ENCODE peak calls at places on chromosomes 6 and 20, in four cellular contexts. C, D, I and G are unnamed samples.

GRCh38 chr6:40877362-40877761 is 161.7 kb downstream of the UNC5CL start:
- DNase-seq in D (no peak), I (no peak), C (no peak), G (no peak)

GRCh38 chr6:15132854-15133670 is 112.8 kb upstream of the JARID2 start:
- DNase-seq in I (peak), D (no peak), C (no peak), G (peak)

GRCh38 chr6:116572162-116572561 is 858 bp downstream of the RWDD1 start:
- DNase-seq in I (no peak), D (peak), C (no peak), G (no peak)

GRCh38 chr20:20594171-20594530 is 118.3 kb downstream of the RALGAPA2 start:
- DNase-seq in I (no peak), D (no peak), C (no peak), G (no peak)

GRCh38 chr6:46035242-46035641 is 19.6 kb upstream of the CLIC5 start:
- DNase-seq in I (no peak), D (no peak), C (no peak), G (no peak)

GRCh38 chr6:52286798-52287432 is 2.4 kb upstream of the MCM3 start:
- DNase-seq in C (peak), I (peak), D (peak), G (no peak)

GRCh38 chr20:35637266-35637665 is 21.6 kb downstream of the SPAG4 start:
- DNase-seq in D (no peak), I (no peak), C (no peak), G (no peak)

GRCh38 chr20:24662286-24662685 is 192.9 kb downstream of the SYNDIG1 start:
- DNase-seq in I (no peak), D (no peak), C (no peak), G (no peak)

GRCh38 chr6:137223370-137224131 is 4.4 kb upstream of the IFNGR1 start:
- DNase-seq in D (no peak), C (no peak), I (no peak), G (no peak)

GRCh38 chr20:10812738-10813327 is 139.0 kb upstream of the JAG1 start:
- DNase-seq in D (no peak), C (no peak), I (no peak), G (no peak)

GRCh38 chr6:44256291-44257006 is 879 bp downstream of the SLC35B2 start:
- DNase-seq in I (no peak), D (peak), C (no peak), G (no peak)

GRCh38 chr20:15411781-15412180 is 1074.4 kb upstream of the FLRT3 start:
- DNase-seq in D (no peak), I (no peak), C (no peak), G (no peak)

GRCh38 chr6:96621983-96622382 is 59.1 kb downstream of the FHL5 start:
- DNase-seq in D (no peak), C (no peak), I (no peak), G (no peak)

GRCh38 chr6:6943411-6943810 is 164.3 kb upstream of the RREB1 start:
- DNase-seq in C (no peak), D (no peak), I (no peak), G (no peak)

GRCh38 chr20:53079883-53080282 is 107.7 kb downstream of the TSHZ2 start:
- DNase-seq in C (no peak), I (no peak), D (no peak), G (no peak)

GRCh38 chr6:158322724-158323560 is 10.7 kb downstream of the TULP4 start:
- DNase-seq in D (no peak), C (no peak), I (peak), G (peak)

GRCh38 chr6:119608994-119609393 is 259.4 kb upstream of the MAN1A1 start:
- DNase-seq in C (no peak), D (no peak), I (no peak), G (no peak)

GRCh38 chr6:75830959-75831885 is 82.2 kb downstream of the MYO6 start:
- DNase-seq in D (no peak), C (no peak), I (peak), G (no peak)

GRCh38 chr20:51651921-51652549 is 109.5 kb upstream of the NFATC2 start:
- DNase-seq in I (no peak), D (no peak), C (no peak), G (no peak)

GRCh38 chr6:73079611-73079955 is 145.7 kb downstream of the KHDC1L start:
- DNase-seq in I (peak), D (no peak), C (no peak), G (no peak)

GRCh38 chr6:2733324-2733723 is 17.4 kb downstream of the MYLK4 start:
- DNase-seq in C (peak), I (no peak), D (peak), G (no peak)

GRCh38 chr20:58718729-58719128 is 26.1 kb downstream of the NPEPL1 start:
- DNase-seq in C (no peak), D (no peak), I (no peak), G (no peak)

GRCh38 chr20:19223640-19224039 is 11.2 kb downstream of the SLC24A3 start:
- DNase-seq in D (no peak), C (no peak), I (no peak), G (no peak)

GRCh38 chr6:30743099-30744053 is 889 bp upstream of the FLOT1 start:
- DNase-seq in D (peak), I (no peak), C (peak), G (no peak)

GRCh38 chr6:106894978-106895702 is 79.4 kb downstream of the CD24 start:
- DNase-seq in D (no peak), C (no peak), I (peak), G (no peak)

GRCh38 chr6:140636698-140637402 is 1262.4 kb upstream of the CITED2 start:
- DNase-seq in I (no peak), C (no peak), D (no peak), G (no peak)

GRCh38 chr20:34318609-34319443 is 15.7 kb upstream of the AHCY start:
- DNase-seq in I (no peak), D (no peak), C (no peak), G (no peak)

GRCh38 chr6:20211941-20212391 is 303 bp downstream of the MBOAT1 start:
- DNase-seq in D (peak), I (no peak), C (peak), G (no peak)

GRCh38 chr6:158991017-158991723 is 8.8 kb downstream of the RSPH3 start:
- DNase-seq in I (no peak), D (no peak), C (no peak), G (no peak)

GRCh38 chr6:35581633-35582032 is 68.9 kb upstream of the TULP1 start:
- DNase-seq in C (no peak), I (no peak), D (no peak), G (no peak)

GRCh38 chr6:26311385-26312095 is 53.5 kb upstream of the BTN3A2 start:
- DNase-seq in C (peak), D (no peak), I (no peak), G (no peak)

GRCh38 chr6:136250686-136251008 is 536 bp upstream of the MTFR2 start:
- DNase-seq in C (no peak), I (no peak), D (no peak), G (no peak)

GRCh38 chr6:43493833-43494232 is 16.3 kb downstream of the LRRC73 start:
- DNase-seq in I (no peak), C (no peak), D (no peak), G (no peak)

GRCh38 chr6:135883045-135883444 is 31.5 kb downstream of the PDE7B start:
- DNase-seq in I (no peak), D (no peak), C (no peak), G (no peak)

GRCh38 chr6:78460711-78461110 is 406.6 kb upstream of the IRAK1BP1 start:
- DNase-seq in C (no peak), I (no peak), D (no peak), G (no peak)

GRCh38 chr6:137690029-137690428 is 177.0 kb upstream of the TNFAIP3 start:
- DNase-seq in I (no peak), C (no peak), D (no peak), G (no peak)